ENCODE peak calls at places on chromosomes 12 and 14, in nine cellular contexts. One of them, this sample, is unnamed.

GRCh38 chr14:22099942-22100763 is 426.5 kb upstream of the OR4E1 start:
- DNase-seq in AG09319: no peak
- DNase-seq in HFFc6: no peak
- DNase-seq in substantia nigra: peak; percentile 9
- DNase-seq in HTR-8/SVneo: no peak
- DNase-seq in ureter: peak; percentile 70
- DNase-seq in cardiac fibroblast: peak; percentile 46
- DNase-seq in ACHN: peak; percentile 73
- DNase-seq in dermis microvascular lymphatic vessel endothelial cell: peak; percentile 60
- DNase-seq in this sample: peak; percentile 75

GRCh38 chr14:77311217-77311616 is 9.5 kb downstream of the POMT2 start:
- DNase-seq in ureter: no peak
- DNase-seq in cardiac fibroblast: peak; percentile 32
- DNase-seq in substantia nigra: no peak
- DNase-seq in HFFc6: no peak
- DNase-seq in dermis microvascular lymphatic vessel endothelial cell: no peak
- DNase-seq in ACHN: no peak
- DNase-seq in AG09319: no peak
- DNase-seq in HTR-8/SVneo: no peak
- DNase-seq in this sample: no peak

GRCh38 chr12:49983892-49984291 is 11.1 kb downstream of the AQP6 start:
- DNase-seq in dermis microvascular lymphatic vessel endothelial cell: no peak
- DNase-seq in ureter: no peak
- DNase-seq in substantia nigra: no peak
- DNase-seq in cardiac fibroblast: peak; percentile 89
- DNase-seq in HTR-8/SVneo: peak; percentile 70
- DNase-seq in ACHN: peak; percentile 74
- DNase-seq in AG09319: peak; percentile 49
- DNase-seq in HFFc6: peak; percentile 82
- DNase-seq in this sample: no peak

GRCh38 chr14:100374270-100374669 is 51.1 kb downstream of the SLC25A47 start:
- DNase-seq in dermis microvascular lymphatic vessel endothelial cell: no peak
- DNase-seq in AG09319: no peak
- DNase-seq in HFFc6: no peak
- DNase-seq in HTR-8/SVneo: no peak
- DNase-seq in cardiac fibroblast: no peak
- DNase-seq in substantia nigra: no peak
- DNase-seq in ACHN: no peak
- DNase-seq in ureter: no peak
- DNase-seq in this sample: no peak

GRCh38 chr14:68846466-68846865 is 53.6 kb upstream of the ZFP36L1 start:
- DNase-seq in substantia nigra: no peak
- DNase-seq in ACHN: peak; percentile 77
- DNase-seq in ureter: no peak
- DNase-seq in HTR-8/SVneo: no peak
- DNase-seq in dermis microvascular lymphatic vessel endothelial cell: no peak
- DNase-seq in AG09319: no peak
- DNase-seq in cardiac fibroblast: no peak
- DNase-seq in HFFc6: no peak
- DNase-seq in this sample: no peak

GRCh38 chr12:76186507-76186906 is 102.0 kb upstream of the NAP1L1 start:
- DNase-seq in HFFc6: peak; percentile 2
- DNase-seq in dermis microvascular lymphatic vessel endothelial cell: no peak
- DNase-seq in AG09319: no peak
- DNase-seq in HTR-8/SVneo: no peak
- DNase-seq in ureter: no peak
- DNase-seq in cardiac fibroblast: peak; percentile 76
- DNase-seq in substantia nigra: no peak
- DNase-seq in ACHN: no peak
- DNase-seq in this sample: no peak

GRCh38 chr12:46266382-46266791 is 2.5 kb downstream of the SLC38A1 start:
- DNase-seq in substantia nigra: no peak
- DNase-seq in AG09319: no peak
- DNase-seq in ACHN: peak; percentile 67
- DNase-seq in HFFc6: no peak
- DNase-seq in dermis microvascular lymphatic vessel endothelial cell: no peak
- DNase-seq in ureter: no peak
- DNase-seq in HTR-8/SVneo: no peak
- DNase-seq in cardiac fibroblast: peak; percentile 59
- DNase-seq in this sample: no peak

GRCh38 chr12:52608826-52609630 is 7.8 kb upstream of the KRT72 start:
- DNase-seq in HTR-8/SVneo: no peak
- DNase-seq in HFFc6: no peak
- DNase-seq in dermis microvascular lymphatic vessel endothelial cell: no peak
- DNase-seq in ureter: peak; percentile 23
- DNase-seq in substantia nigra: no peak
- DNase-seq in ACHN: no peak
- DNase-seq in AG09319: no peak
- DNase-seq in cardiac fibroblast: no peak
- DNase-seq in this sample: peak; percentile 43

GRCh38 chr12:123912415-123913385 is 59.9 kb downstream of the CCDC92 start:
- DNase-seq in ACHN: no peak
- DNase-seq in cardiac fibroblast: no peak
- DNase-seq in HFFc6: no peak
- DNase-seq in substantia nigra: no peak
- DNase-seq in dermis microvascular lymphatic vessel endothelial cell: peak; percentile 62
- DNase-seq in AG09319: no peak
- DNase-seq in ureter: no peak
- DNase-seq in HTR-8/SVneo: no peak
- DNase-seq in this sample: no peak

GRCh38 chr12:47813491-47814196 is 6.1 kb downstream of the HDAC7 start:
- DNase-seq in substantia nigra: no peak
- DNase-seq in ureter: no peak
- DNase-seq in HFFc6: no peak
- DNase-seq in cardiac fibroblast: no peak
- DNase-seq in dermis microvascular lymphatic vessel endothelial cell: no peak
- DNase-seq in ACHN: peak; percentile 44
- DNase-seq in AG09319: no peak
- DNase-seq in HTR-8/SVneo: no peak
- DNase-seq in this sample: no peak

GRCh38 chr14:82689948-82690347 is 1156.3 kb upstream of the SEL1L start:
- DNase-seq in substantia nigra: no peak
- DNase-seq in dermis microvascular lymphatic vessel endothelial cell: no peak
- DNase-seq in HFFc6: no peak
- DNase-seq in cardiac fibroblast: no peak
- DNase-seq in AG09319: no peak
- DNase-seq in HTR-8/SVneo: no peak
- DNase-seq in ACHN: no peak
- DNase-seq in ureter: no peak
- DNase-seq in this sample: no peak

GRCh38 chr12:91565246-91565645 is 382.6 kb upstream of the DCN start:
- DNase-seq in substantia nigra: no peak
- DNase-seq in AG09319: no peak
- DNase-seq in dermis microvascular lymphatic vessel endothelial cell: no peak
- DNase-seq in ACHN: no peak
- DNase-seq in HTR-8/SVneo: no peak
- DNase-seq in cardiac fibroblast: peak; percentile 26
- DNase-seq in HFFc6: no peak
- DNase-seq in ureter: no peak
- DNase-seq in this sample: no peak

GRCh38 chr14:104393898-104394605 is 185.5 kb upstream of the C14orf180 start:
- DNase-seq in substantia nigra: no peak
- DNase-seq in ureter: peak; percentile 43
- DNase-seq in HTR-8/SVneo: no peak
- DNase-seq in AG09319: no peak
- DNase-seq in dermis microvascular lymphatic vessel endothelial cell: no peak
- DNase-seq in cardiac fibroblast: peak; percentile 19
- DNase-seq in HFFc6: no peak
- DNase-seq in ACHN: no peak
- DNase-seq in this sample: peak; percentile 70

GRCh38 chr12:108855284-108856169 is 1.9 kb downstream of the SSH1 start:
- DNase-seq in dermis microvascular lymphatic vessel endothelial cell: no peak
- DNase-seq in AG09319: no peak
- DNase-seq in substantia nigra: no peak
- DNase-seq in ACHN: no peak
- DNase-seq in cardiac fibroblast: peak; percentile 52
- DNase-seq in ureter: no peak
- DNase-seq in HFFc6: no peak
- DNase-seq in HTR-8/SVneo: no peak
- DNase-seq in this sample: no peak